ENCODE peak calls at places on chromosomes 4 and X, in ten cellular contexts. S is hippocampal formation; Q is iris pigment epithelial cell; H is breast epithelium; M is EL; K is M059J; T is activated CD4-positive, alpha-beta T cell treated with anti-CD3 and anti-CD28 coated beads, Interleukin-2, amount 50 U/mL, for 24 hours; W is ureter; I is AG08395; C is stimulated activated CD8-positive, alpha-beta memory T cell treated with anti-CD3 and anti-CD28 coated beads, Interleukin-4, amount 100 ng/mL, for 24 hours. J is an unnamed sample.

GRCh38 chr4:169151671-169152070 is 119.1 kb downstream of the SH3RF1 start:
- DNase-seq in Q (peak), H (no peak), S (no peak), T (no peak), K (no peak), I (no peak), M (peak), C (no peak), W (no peak), J (peak)

GRCh38 chr4:40333921-40334352 is 1.2 kb upstream of the CHRNA9 start:
- DNase-seq in I (peak), K (peak), W (no peak), Q (peak), H (no peak), C (no peak), M (peak), S (no peak), T (no peak), J (peak)

GRCh38 chrX:100720301-100720700 is 11.6 kb downstream of the SYTL4 start:
- DNase-seq in H (no peak), T (no peak), I (no peak), Q (no peak), K (no peak), C (no peak), S (no peak), W (no peak), M (no peak), J (no peak)

GRCh38 chr4:138223191-138223910 is 18.8 kb downstream of the SLC7A11 start:
- DNase-seq in K (no peak), T (no peak), Q (no peak), M (no peak), S (no peak), I (no peak), H (no peak), W (no peak), C (no peak), J (no peak)

GRCh38 chrX:139077303-139078131 is 366.0 kb upstream of the FGF13 start:
- DNase-seq in Q (peak), M (no peak), C (no peak), H (no peak), K (peak), W (no peak), S (no peak), I (peak), T (no peak), J (peak)

GRCh38 chr4:52704133-52704532 is 45.0 kb upstream of the USP46 start:
- DNase-seq in Q (no peak), I (peak), T (no peak), W (no peak), M (no peak), S (no peak), C (no peak), H (no peak), K (peak), J (no peak)

GRCh38 chr4:93834371-93835066 is 6.0 kb downstream of the ATOH1 start:
- DNase-seq in K (no peak), C (no peak), T (no peak), M (no peak), W (no peak), H (no peak), Q (no peak), I (no peak), S (no peak), J (no peak)

GRCh38 chrX:153968754-153969124 is 2.9 kb downstream of the HCFC1 start:
- DNase-seq in Q (peak), K (no peak), C (no peak), H (no peak), M (peak), T (no peak), W (no peak), I (no peak), S (no peak), J (no peak)

GRCh38 chr4:1012031-1012739 is 759 bp downstream of the FGFRL1 start:
- DNase-seq in Q (peak), H (peak), T (no peak), I (no peak), C (no peak), W (no peak), M (peak), S (no peak), K (peak), J (peak)

GRCh38 chr4:74675673-74676279 is 118.5 kb downstream of the BTC start:
- DNase-seq in M (peak), S (no peak), I (peak), T (peak), H (no peak), Q (peak), W (no peak), K (peak), C (no peak), J (peak)

GRCh38 chrX:21946925-21947641 is 6.6 kb downstream of the SMS start:
- DNase-seq in Q (peak), C (no peak), W (no peak), M (peak), S (no peak), T (no peak), K (peak), H (no peak), I (peak), J (peak)

GRCh38 chrX:55088795-55089489 is at the start of gene PAGE2:
- DNase-seq in S (no peak), K (no peak), W (no peak), I (no peak), C (no peak), Q (no peak), M (no peak), H (no peak), T (no peak), J (no peak)

GRCh38 chrX:65871671-65872311 is 168.1 kb downstream of the VSIG4 start:
- DNase-seq in T (no peak), W (no peak), I (no peak), C (no peak), S (no peak), K (peak), Q (no peak), M (no peak), H (no peak), J (no peak)

GRCh38 chrX:151825927-151826471 is 86.7 kb upstream of the MAGEA4 start:
- DNase-seq in C (no peak), W (no peak), I (peak), M (peak), H (no peak), K (peak), S (no peak), T (no peak), Q (peak), J (peak)

GRCh38 chr4:86498560-86499166 is 95.5 kb upstream of the PTPN13 start:
- DNase-seq in C (no peak), W (no peak), T (no peak), M (peak), K (peak), H (no peak), S (no peak), Q (peak), I (peak), J (peak)

GRCh38 chr4:33625762-33626161 is 2618.6 kb downstream of the ARAP2 start:
- DNase-seq in I (no peak), C (no peak), S (no peak), M (peak), T (no peak), K (peak), Q (no peak), H (no peak), W (no peak), J (no peak)

GRCh38 chr4:127400736-127401346 is 231.9 kb upstream of the INTU start:
- DNase-seq in W (peak), S (no peak), C (no peak), Q (peak), K (peak), H (peak), I (peak), M (peak), T (peak), J (peak)

GRCh38 chr4:186688150-186688943 is 35.3 kb downstream of the FAT1 start:
- DNase-seq in I (no peak), W (no peak), K (no peak), S (no peak), M (no peak), T (no peak), C (no peak), H (no peak), Q (no peak), J (no peak)

GRCh38 chr4:173793937-173794510 is 264.0 kb upstream of the HAND2 start:
- DNase-seq in M (no peak), T (no peak), K (peak), Q (peak), I (no peak), S (no peak), W (no peak), H (no peak), C (no peak), J (no peak)

GRCh38 chr4:36349904-36350554 is 68.6 kb downstream of the DTHD1 start:
- DNase-seq in W (no peak), H (no peak), T (no peak), K (no peak), Q (no peak), I (no peak), S (no peak), C (no peak), M (no peak), J (no peak)

GRCh38 chr4:123806057-123806456 is 409.5 kb downstream of the SPRY1 start:
- DNase-seq in Q (no peak), H (no peak), W (no peak), I (no peak), S (no peak), K (no peak), C (no peak), M (no peak), T (no peak), J (no peak)

J was measured in astrocyte.